ENCODE peak calls at places on chromosomes 7 and 10, in four cellular contexts. One of them, this sample, is unnamed.

GRCh38 chr7:158366346-158366745 is 221.3 kb downstream of the PTPRN2 start:
- DNase-seq in epithelial cell of esophagus: no peak
- DNase-seq in IMR-90: no peak
- DNase-seq in astrocyte of the cerebellum: no peak
- DNase-seq in this sample: no peak

GRCh38 chr10:65235846-65236245 is 1690.0 kb upstream of the LRRTM3 start:
- DNase-seq in epithelial cell of esophagus: no peak
- DNase-seq in IMR-90: no peak
- DNase-seq in astrocyte of the cerebellum: no peak
- DNase-seq in this sample: no peak

GRCh38 chr10:74586088-74586585 is 240.3 kb upstream of the KAT6B start:
- DNase-seq in epithelial cell of esophagus: no peak
- DNase-seq in IMR-90: peak
- DNase-seq in astrocyte of the cerebellum: no peak
- DNase-seq in this sample: no peak

GRCh38 chr7:55019691-55020480 is 1.1 kb downstream of the EGFR start:
- DNase-seq in epithelial cell of esophagus: no peak
- DNase-seq in IMR-90: no peak
- DNase-seq in astrocyte of the cerebellum: no peak
- DNase-seq in this sample: no peak

GRCh38 chr10:34960983-34961382 is 129.2 kb downstream of the CUL2 start:
- DNase-seq in epithelial cell of esophagus: peak
- DNase-seq in IMR-90: peak
- DNase-seq in astrocyte of the cerebellum: no peak
- DNase-seq in this sample: no peak

GRCh38 chr7:36658603-36659516 is 65.4 kb downstream of the AOAH start:
- DNase-seq in epithelial cell of esophagus: peak
- DNase-seq in IMR-90: peak
- DNase-seq in astrocyte of the cerebellum: peak
- DNase-seq in this sample: no peak

GRCh38 chr10:108904163-108904878 is 1019.0 kb downstream of the XPNPEP1 start:
- DNase-seq in epithelial cell of esophagus: no peak
- DNase-seq in IMR-90: no peak
- DNase-seq in astrocyte of the cerebellum: peak
- DNase-seq in this sample: no peak

GRCh38 chr10:70596110-70596798 is 6.3 kb downstream of the PRF1 start:
- DNase-seq in epithelial cell of esophagus: no peak
- DNase-seq in IMR-90: no peak
- DNase-seq in astrocyte of the cerebellum: no peak
- DNase-seq in this sample: no peak

GRCh38 chr7:106504620-106505019 is 156.3 kb downstream of the CCDC71L start:
- DNase-seq in epithelial cell of esophagus: no peak
- DNase-seq in IMR-90: peak
- DNase-seq in astrocyte of the cerebellum: peak
- DNase-seq in this sample: no peak

GRCh38 chr10:127278001-127278400 is 81.6 kb upstream of the INSYN2A start:
- DNase-seq in epithelial cell of esophagus: no peak
- DNase-seq in IMR-90: peak
- DNase-seq in astrocyte of the cerebellum: peak
- DNase-seq in this sample: no peak
- TF ChIP-seq CTCF in epithelial cell of esophagus: no peak
- TF ChIP-seq CTCF in IMR-90: no peak
- TF ChIP-seq CTCF in astrocyte of the cerebellum: peak
- TF ChIP-seq CTCF in this sample: no peak

GRCh38 chr10:94747838-94748237 is 14.6 kb upstream of the CYP2C19 start:
- DNase-seq in epithelial cell of esophagus: no peak
- DNase-seq in IMR-90: no peak
- DNase-seq in astrocyte of the cerebellum: no peak
- DNase-seq in this sample: no peak
- TF ChIP-seq CTCF in epithelial cell of esophagus: no peak
- TF ChIP-seq CTCF in IMR-90: no peak
- TF ChIP-seq CTCF in astrocyte of the cerebellum: no peak
- TF ChIP-seq CTCF in this sample: no peak

DNA sequence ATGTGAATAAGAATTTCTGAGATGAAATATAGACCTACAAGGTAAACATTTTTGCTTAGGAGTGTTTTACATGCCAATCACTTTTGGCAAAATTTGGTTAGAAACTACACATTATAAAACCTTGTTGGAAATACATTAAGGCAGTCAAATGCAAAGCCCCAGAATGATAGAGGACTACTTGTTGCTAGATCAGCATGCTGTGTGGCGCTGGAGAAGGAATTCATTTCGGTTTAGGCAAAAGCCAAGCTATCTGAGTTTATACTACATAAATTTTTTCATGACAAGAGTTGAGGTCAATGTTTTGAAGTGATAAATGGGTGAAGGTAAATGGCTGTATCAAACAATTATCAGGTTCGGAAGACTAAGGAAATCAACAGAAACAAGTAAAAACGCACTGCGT is 2.3 kb downstream of the BMPER start:
- DNase-seq in epithelial cell of esophagus: no peak
- DNase-seq in IMR-90: no peak
- DNase-seq in astrocyte of the cerebellum: no peak
- DNase-seq in this sample: no peak
- TF ChIP-seq CTCF in epithelial cell of esophagus: no peak
- TF ChIP-seq CTCF in IMR-90: no peak
- TF ChIP-seq CTCF in astrocyte of the cerebellum: no peak
- TF ChIP-seq CTCF in this sample: no peak

GRCh38 chr7:1900847-1901246 is 230.8 kb downstream of the ELFN1 start:
- DNase-seq in epithelial cell of esophagus: no peak
- DNase-seq in IMR-90: no peak
- DNase-seq in astrocyte of the cerebellum: no peak
- DNase-seq in this sample: no peak

GRCh38 chr7:1899951-1900762 is 230.1 kb downstream of the ELFN1 start:
- DNase-seq in epithelial cell of esophagus: no peak
- DNase-seq in IMR-90: no peak
- DNase-seq in astrocyte of the cerebellum: no peak
- DNase-seq in this sample: no peak

GRCh38 chr7:1898628-1899185 is 228.6 kb downstream of the ELFN1 start:
- DNase-seq in epithelial cell of esophagus: no peak
- DNase-seq in IMR-90: no peak
- DNase-seq in astrocyte of the cerebellum: no peak
- DNase-seq in this sample: no peak

GRCh38 chr7:1897861-1898627 is 228.0 kb downstream of the ELFN1 start:
- DNase-seq in epithelial cell of esophagus: no peak
- DNase-seq in IMR-90: no peak
- DNase-seq in astrocyte of the cerebellum: no peak
- DNase-seq in this sample: no peak

DNA sequence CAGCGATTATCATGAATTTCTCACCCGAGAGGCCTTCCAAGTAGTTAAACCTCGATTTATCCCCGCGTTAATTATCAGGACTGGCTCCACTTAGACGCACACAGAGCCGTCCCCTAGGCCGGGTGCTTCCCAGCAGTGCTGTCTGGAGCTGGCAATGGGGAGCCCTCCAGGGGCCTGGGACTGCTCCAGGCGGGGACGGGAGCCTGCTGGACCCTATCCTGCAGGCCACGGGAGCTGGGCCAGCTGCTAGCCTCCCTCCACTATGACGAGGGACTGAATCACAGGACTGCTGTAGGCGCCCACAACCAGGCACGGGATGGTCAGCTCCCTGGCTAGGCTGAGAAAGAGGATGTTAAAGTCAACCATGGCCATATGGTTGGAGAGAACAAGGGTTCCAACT is 229.1 kb downstream of the ELFN1 start:
- DNase-seq in epithelial cell of esophagus: no peak
- DNase-seq in IMR-90: peak
- DNase-seq in astrocyte of the cerebellum: peak
- DNase-seq in this sample: no peak
- TF ChIP-seq CTCF in epithelial cell of esophagus: no peak
- TF ChIP-seq CTCF in IMR-90: no peak
- TF ChIP-seq CTCF in astrocyte of the cerebellum: no peak
- TF ChIP-seq CTCF in this sample: no peak

DNA sequence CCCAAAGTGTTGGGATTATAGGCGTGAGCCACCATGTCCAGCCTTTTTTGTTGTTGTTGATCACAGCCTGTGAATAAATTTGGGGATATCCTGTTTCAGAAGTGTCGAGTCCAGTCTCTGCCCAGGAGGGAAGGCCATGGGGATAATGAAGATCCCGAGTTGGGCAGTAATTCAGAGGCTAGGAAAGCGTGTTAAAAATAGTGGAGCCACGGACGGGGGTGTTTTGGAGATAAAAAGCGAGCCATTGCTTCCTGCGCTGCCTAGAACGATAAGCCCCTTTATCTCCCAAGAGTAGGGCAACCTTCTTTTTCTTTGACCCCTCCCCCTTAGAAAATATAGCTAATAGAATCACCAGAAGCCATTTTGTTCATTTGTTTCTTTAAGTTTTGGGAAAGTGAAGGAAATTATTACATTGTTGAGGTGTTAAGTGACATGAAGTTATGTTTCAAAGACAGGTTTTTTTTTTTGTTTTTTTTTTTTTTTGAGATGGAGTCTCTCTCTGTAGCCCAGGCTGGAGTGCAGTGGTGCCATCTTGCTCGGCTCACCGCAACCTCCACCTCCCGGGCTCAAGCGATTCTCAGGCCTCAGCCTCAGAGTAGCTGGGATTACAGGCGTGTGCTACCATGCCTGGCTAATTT is 43.3 kb downstream of the IL15RA start:
- DNase-seq in epithelial cell of esophagus: no peak
- DNase-seq in IMR-90: no peak
- DNase-seq in astrocyte of the cerebellum: no peak
- DNase-seq in this sample: no peak
- TF ChIP-seq CTCF in epithelial cell of esophagus: no peak
- TF ChIP-seq CTCF in IMR-90: no peak
- TF ChIP-seq CTCF in astrocyte of the cerebellum: no peak
- TF ChIP-seq CTCF in this sample: no peak

GRCh38 chr7:107874605-107875446 is 16.2 kb upstream of the DLD start:
- DNase-seq in epithelial cell of esophagus: peak
- DNase-seq in IMR-90: peak
- DNase-seq in astrocyte of the cerebellum: peak
- DNase-seq in this sample: peak
- TF ChIP-seq CTCF in epithelial cell of esophagus: peak
- TF ChIP-seq CTCF in IMR-90: peak
- TF ChIP-seq CTCF in astrocyte of the cerebellum: peak
- TF ChIP-seq CTCF in this sample: peak

DNA sequence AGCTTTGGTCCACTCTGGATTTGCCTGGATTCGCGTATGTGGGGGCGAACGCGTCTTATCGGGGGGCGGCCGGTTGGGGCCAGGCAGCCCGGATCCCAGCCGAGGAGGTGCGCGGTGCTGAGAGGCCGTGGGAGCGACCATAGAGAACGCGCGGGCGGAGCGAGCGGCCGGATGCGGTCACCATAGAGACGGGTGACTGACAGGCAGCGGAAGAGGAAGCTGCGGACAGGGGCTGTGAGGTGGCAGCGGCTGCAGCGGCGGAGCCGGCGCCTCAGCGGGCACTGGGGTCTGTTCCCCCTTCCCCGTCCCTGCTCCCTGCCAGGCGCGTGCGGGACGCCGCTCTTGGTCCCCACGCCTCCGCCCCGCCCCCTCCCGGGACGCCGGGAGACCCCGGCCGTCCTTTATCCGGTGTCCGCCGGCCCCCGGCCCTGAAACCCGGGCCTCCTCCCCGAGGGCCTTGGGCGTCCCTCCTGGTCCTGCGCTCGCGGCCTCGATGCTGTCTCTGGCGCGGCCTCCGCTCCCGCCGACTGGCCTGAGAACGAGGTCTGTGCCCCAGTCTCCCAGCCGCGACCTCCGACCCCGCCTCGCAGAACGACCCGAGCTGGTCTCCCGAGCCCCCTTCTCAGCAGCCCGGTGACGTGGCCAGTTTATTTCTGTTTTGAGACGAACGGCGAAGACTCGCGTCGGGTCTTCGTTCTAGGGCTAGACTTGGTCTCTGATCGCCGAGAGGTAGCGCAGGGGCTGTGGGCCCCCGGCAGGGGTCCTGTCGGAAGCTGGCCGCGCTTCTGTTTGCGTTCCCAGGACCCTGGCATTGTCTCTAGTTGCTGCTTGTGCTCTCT is at the start of gene CHPF2:
- DNase-seq in epithelial cell of esophagus: peak
- DNase-seq in IMR-90: peak
- DNase-seq in astrocyte of the cerebellum: peak
- DNase-seq in this sample: no peak
- TF ChIP-seq CTCF in epithelial cell of esophagus: no peak
- TF ChIP-seq CTCF in IMR-90: no peak
- TF ChIP-seq CTCF in astrocyte of the cerebellum: no peak
- TF ChIP-seq CTCF in this sample: no peak

This sample was measured in HFF-Myc.